ENCODE peak calls at places on chromosomes 7 and 10, in five cellular contexts. M is GM23248, C is GM23338, J is lower lobe of right lung, K is lung. I is an unnamed sample. For H3K4me1, the result is how much of the 10 kb centered on the place peaks cover.

GRCh38 chr10:79347894-79348639 is 798 bp downstream of the PPIF start:
- DNase-seq in M (peak), C (peak), J (peak), K (peak), I (peak)

GRCh38 chr7:5693529-5693928 is 87.9 kb downstream of the RNF216 start:
- DNase-seq in M (peak), C (peak), J (no peak), K (no peak), I (no peak)

GRCh38 chr10:113515521-113516045 is 37.3 kb upstream of the HABP2 start:
- DNase-seq in M (peak), C (no peak), J (no peak), K (no peak), I (peak)

GRCh38 chr10:44946201-44946600 is 13.4 kb upstream of the RASSF4 start:
- DNase-seq in M (peak), C (no peak), J (no peak), K (no peak), I (no peak)

GRCh38 chr10:1208376-1209311 is 152.5 kb downstream of the WDR37 start:
- DNase-seq in M (no peak), C (no peak), J (no peak), K (no peak), I (no peak)

GRCh38 chr7:7418997-7419396 is 116.7 kb downstream of the COL28A1 start:
- DNase-seq in M (no peak), C (no peak), J (no peak), K (no peak), I (no peak)

GRCh38 chr7:47536705-47537611 is 45.0 kb downstream of the TNS3 start:
- DNase-seq in M (peak), C (peak), J (peak), K (peak), I (peak)

GRCh38 chr10:123885406-123886164 is 6.0 kb downstream of the CPXM2 start:
- DNase-seq in M (no peak), C (no peak), J (no peak), K (no peak), I (no peak)

GRCh38 chr10:103457896-103458583 is 660 bp downstream of the CALHM1 start:
- DNase-seq in M (no peak), C (no peak), J (no peak), K (no peak), I (no peak)

GRCh38 chr7:2198206-2198605 is 34.5 kb downstream of the MAD1L1 start:
- DNase-seq in M (no peak), C (no peak), J (peak), K (peak), I (no peak)

GRCh38 chr10:124447741-124448466 is 1.9 kb downstream of the NKX1-2 start:
- DNase-seq in M (peak), C (peak), J (no peak), K (no peak), I (no peak)

GRCh38 chr7:26182283-26182682 is 18.3 kb downstream of the HNRNPA2B1 start:
- DNase-seq in M (no peak), C (no peak), J (no peak), K (no peak), I (no peak)

GRCh38 chr7:80921130-80921529 is 2.3 kb upstream of the SEMA3C start:
- DNase-seq in M (no peak), C (no peak), J (no peak), K (no peak), I (no peak)

GRCh38 chr10:69835875-69836727 is 34.4 kb downstream of the COL13A1 start:
- DNase-seq in M (no peak), C (no peak), J (no peak), K (no peak), I (no peak)
- H3K4me1 ChIP-seq in M (under half), C (under half), J (under half), K (under half), I (under half)

GRCh38 chr10:121593676-121594075 is 4.6 kb downstream of the FGFR2 start:
- DNase-seq in M (no peak), C (no peak), J (no peak), K (no peak), I (no peak)
- H3K4me3 ChIP-seq in M (no peak), C (peak), J (no peak), K (no peak), I (no peak)

DNA sequence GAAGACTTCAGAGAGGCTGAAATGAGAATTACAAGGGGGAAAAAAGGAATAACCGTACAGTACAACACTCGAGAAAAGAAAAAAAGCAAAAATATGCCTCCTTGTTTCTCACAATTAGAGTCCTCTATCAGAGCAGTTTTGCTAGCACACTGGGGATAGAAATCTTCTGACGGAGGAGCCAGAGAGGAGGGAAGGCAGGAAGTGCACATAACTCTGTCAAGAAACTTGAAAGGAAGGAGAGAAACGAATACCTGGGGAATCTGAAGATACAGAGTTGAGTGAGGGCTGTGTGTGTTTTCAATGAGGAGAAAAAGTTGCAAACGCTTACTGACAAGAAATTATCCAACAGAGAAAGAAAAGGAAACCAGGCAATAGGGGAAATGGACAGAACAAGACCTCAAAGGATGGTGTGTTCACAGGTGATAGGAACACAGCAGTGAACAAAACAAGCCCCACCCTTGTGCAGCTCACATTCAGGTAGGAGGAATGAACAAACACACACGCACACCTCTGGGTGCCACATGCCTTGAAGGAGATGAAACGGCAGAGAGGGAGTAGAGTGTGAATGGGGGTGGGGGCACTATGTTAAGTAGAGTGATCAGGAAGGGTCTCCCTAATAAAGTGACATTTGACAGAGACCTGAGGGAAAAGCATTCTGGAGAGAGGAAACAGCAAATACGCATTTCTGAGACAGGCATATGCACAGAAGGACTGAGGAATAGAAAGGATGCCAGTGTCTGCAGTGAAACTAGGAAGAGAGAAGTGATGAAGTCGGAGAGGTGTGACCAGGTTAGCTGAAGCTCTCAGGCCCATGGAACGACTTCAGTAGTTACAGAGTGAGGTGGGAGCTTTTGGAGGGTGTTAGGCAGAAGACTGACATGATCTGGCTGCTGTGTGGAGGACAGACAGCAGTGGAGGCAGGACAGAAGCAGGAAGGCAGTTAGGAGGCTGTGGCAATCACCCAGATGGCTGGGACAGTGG is 46.7 kb upstream of the SPOCK2 start:
- DNase-seq in M (no peak), C (no peak), J (no peak), K (no peak), I (no peak)
- H3K27ac ChIP-seq in M (no peak), C (peak), J (no peak), K (no peak), I (no peak)

DNA sequence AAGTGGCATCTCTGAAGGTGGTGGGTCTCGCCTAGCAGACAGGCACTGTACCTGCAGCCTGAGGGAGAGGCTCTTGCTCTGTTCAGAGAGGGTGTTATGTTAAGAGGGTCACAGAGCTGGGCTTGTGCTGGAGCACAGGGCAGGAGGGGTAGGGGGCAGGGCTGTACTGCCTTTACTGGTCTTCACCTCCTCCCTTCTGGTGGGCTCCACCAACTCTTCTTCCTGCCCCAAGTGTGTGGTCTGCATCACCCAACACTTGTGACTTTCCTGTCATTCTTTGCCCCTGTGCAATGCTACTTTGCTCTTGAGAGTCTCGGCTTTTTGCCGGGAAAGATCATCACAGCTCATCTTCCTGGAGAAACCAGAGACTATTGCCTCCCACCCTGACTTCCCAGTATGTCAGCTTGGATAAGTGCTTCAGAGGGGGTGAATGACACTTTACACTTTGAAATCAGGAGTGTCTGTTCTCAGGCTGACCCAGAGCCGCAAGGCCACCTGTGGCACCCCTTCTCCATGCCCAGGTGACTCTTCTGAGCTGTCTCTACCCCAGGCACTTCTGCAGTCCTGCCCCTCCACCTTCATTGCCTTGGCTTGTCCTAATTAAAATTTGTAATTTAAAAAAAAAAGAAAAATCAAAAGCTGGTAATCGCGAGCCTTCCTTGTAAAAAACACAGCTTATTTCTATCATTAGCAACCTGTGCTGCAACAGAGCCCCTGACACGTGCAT is 38.4 kb upstream of the IKZF1 start:
- DNase-seq in M (no peak), C (no peak), J (no peak), K (no peak), I (no peak)
- H3K4me1 ChIP-seq in M (under half), C (under half), J (under half), K (under half), I (under half)

GRCh38 chr10:133025558-133026090 is 62.1 kb upstream of the ADGRA1 start:
- DNase-seq in M (no peak), C (no peak), J (no peak), K (no peak), I (no peak)

GRCh38 chr10:133027480-133027879 is 60.2 kb upstream of the ADGRA1 start:
- DNase-seq in M (no peak), C (no peak), J (no peak), K (no peak), I (no peak)

GRCh38 chr10:133026726-133027395 is 60.9 kb upstream of the ADGRA1 start:
- DNase-seq in M (no peak), C (no peak), J (no peak), K (no peak), I (no peak)

GRCh38 chr10:133024711-133025557 is 62.8 kb upstream of the ADGRA1 start:
- DNase-seq in M (peak), C (peak), J (no peak), K (no peak), I (no peak)

GRCh38 chr10:133026171-133026570 is 61.6 kb upstream of the ADGRA1 start:
- DNase-seq in M (no peak), C (no peak), J (no peak), K (no peak), I (no peak)
- H3K4me3 ChIP-seq in M (no peak), C (no peak), J (no peak), K (no peak), I (no peak)

DNA sequence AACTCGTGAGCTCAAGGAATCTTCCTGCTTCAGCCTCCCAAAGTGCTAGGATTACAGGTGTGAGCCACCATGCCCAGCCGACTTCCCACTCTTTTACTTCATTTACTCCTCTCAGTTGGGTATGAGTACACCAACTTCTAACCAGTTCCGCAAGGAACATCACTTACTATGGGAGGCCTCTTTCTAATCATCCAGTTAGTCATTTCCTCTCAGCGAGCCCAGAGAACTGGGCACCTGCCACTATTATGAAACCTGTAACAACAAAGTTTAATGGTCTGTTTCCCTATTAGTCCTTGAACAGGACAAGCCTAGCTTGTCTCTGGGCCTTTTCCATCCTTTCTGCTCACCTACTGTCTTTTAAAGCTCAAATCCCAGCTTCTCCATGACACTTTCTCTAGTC is 88.8 kb downstream of the DNMBP start:
- DNase-seq in M (peak), C (no peak), J (no peak), K (no peak), I (no peak)
- H3K27ac ChIP-seq in M (no peak), C (no peak), J (no peak), K (no peak), I (peak)

GRCh38 chr7:130998993-130999602 is 265.1 kb upstream of the KLF14 start:
- DNase-seq in M (no peak), C (no peak), J (no peak), K (no peak), I (no peak)
- H3K4me1 ChIP-seq in M (under half), C (under half), J (half or more), K (under half), I (under half)